ENCODE peak calls at places on chromosomes 3 and 15, in four cellular contexts. H is OCI-LY7, A is heart right ventricle, N is ovary. R is an unnamed sample.

GRCh38 chr15:60809375-60809774 is 330.4 kb upstream of the ICE2 start:
- DNase-seq in H (no peak), A (no peak), N (no peak), R (no peak)

GRCh38 chr15:99212401-99212800 is 37.0 kb downstream of the TTC23 start:
- DNase-seq in H (no peak), A (peak), N (no peak), R (no peak)

GRCh38 chr15:92056875-92057274 is 203.4 kb downstream of the SLCO3A1 start:
- DNase-seq in H (no peak), A (no peak), N (no peak), R (no peak)

GRCh38 chr3:130316164-130316563 is 29.3 kb upstream of the COL6A5 start:
- DNase-seq in H (no peak), A (peak), N (no peak), R (no peak)

GRCh38 chr3:189369636-189370035 is 197.9 kb downstream of the TPRG1 start:
- DNase-seq in H (no peak), A (no peak), N (no peak), R (no peak)

GRCh38 chr3:65951836-65952505 is 86.7 kb downstream of the MAGI1 start:
- DNase-seq in H (no peak), A (no peak), N (no peak), R (no peak)

GRCh38 chr3:31035681-31036080 is 141.2 kb upstream of the GADL1 start:
- DNase-seq in H (no peak), A (no peak), N (no peak), R (no peak)

GRCh38 chr3:156681003-156681402 is 6.6 kb downstream of the TIPARP start:
- DNase-seq in H (no peak), A (peak), N (no peak), R (peak)

GRCh38 chr3:145017959-145018358 is 1046.3 kb downstream of the DIPK2A start:
- DNase-seq in H (no peak), A (no peak), N (no peak), R (no peak)

GRCh38 chr3:150469031-150469930 is 61.2 kb downstream of the TSC22D2 start:
- DNase-seq in H (no peak), A (peak), N (peak), R (no peak)

GRCh38 chr3:184737641-184738518 is 26.0 kb upstream of the MAGEF1 start:
- DNase-seq in H (no peak), A (no peak), N (peak), R (no peak)

GRCh38 chr3:111605016-111605415 is 9.9 kb upstream of the ZBED2 start:
- DNase-seq in H (no peak), A (no peak), N (no peak), R (no peak)

GRCh38 chr3:158097571-158098553 is 8.4 kb downstream of the SHOX2 start:
- DNase-seq in H (peak), A (no peak), N (no peak), R (peak)

GRCh38 chr3:159322322-159322939 is 520.6 kb downstream of the MFSD1 start:
- DNase-seq in H (peak), A (no peak), N (no peak), R (peak)

GRCh38 chr15:60346653-60347052 is 51.1 kb downstream of the ANXA2 start:
- DNase-seq in H (no peak), A (no peak), N (no peak), R (no peak)

GRCh38 chr3:151918253-151919029 is 45.0 kb downstream of the SUCNR1 start:
- DNase-seq in H (peak), A (no peak), N (no peak), R (peak)

GRCh38 chr15:96314508-96314907 is 16.0 kb upstream of the NR2F2 start:
- DNase-seq in H (no peak), A (no peak), N (no peak), R (no peak)

GRCh38 chr3:13282528-13282985 is 137.6 kb downstream of the NUP210 start:
- DNase-seq in H (no peak), A (no peak), N (no peak), R (no peak)

DNA sequence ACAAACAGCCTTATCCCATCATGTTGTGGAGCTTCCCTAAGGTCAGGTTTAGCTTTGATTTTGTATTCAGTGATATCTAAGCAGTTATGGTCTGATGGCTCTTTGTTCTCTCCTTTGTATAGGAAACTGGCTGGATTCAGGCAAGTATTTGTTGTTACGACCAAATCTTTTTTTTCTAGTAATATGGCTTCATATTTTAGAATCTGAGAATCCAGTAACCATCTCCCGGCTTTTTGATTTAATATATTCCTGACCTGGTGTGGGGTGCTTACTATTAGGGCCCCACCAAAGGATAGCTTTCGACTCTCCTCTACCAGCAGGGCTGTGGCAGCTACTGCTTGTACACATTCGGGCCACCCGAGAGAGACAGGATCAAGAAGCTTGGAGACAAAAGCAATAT is 23.0 kb downstream of the ARL8B start:
- DNase-seq in H (no peak), A (no peak), N (no peak), R (no peak)
- H3K4me3 ChIP-seq in H (no peak), A (no peak), N (no peak), R (no peak)

GRCh38 chr15:67105065-67105951 is 39.9 kb downstream of the SMAD3 start:
- DNase-seq in H (no peak), A (no peak), N (peak), R (no peak)
- TF ChIP-seq CTCF in H (no peak), A (no peak), N (no peak), R (no peak)

GRCh38 chr15:63893866-63894661 is 60.3 kb upstream of the HERC1 start:
- DNase-seq in H (no peak), A (no peak), N (no peak), R (no peak)
- H3K4me3 ChIP-seq in H (no peak), A (no peak), N (no peak), R (no peak)

GRCh38 chr3:170062769-170063168 is 25.0 kb downstream of the GPR160 start:
- DNase-seq in H (no peak), A (no peak), N (no peak), R (no peak)
- TF ChIP-seq CTCF in H (peak), A (no peak), N (no peak), R (peak)

GRCh38 chr15:74364936-74365618 is 2.4 kb downstream of the CYP11A1 start:
- DNase-seq in H (no peak), A (no peak), N (no peak), R (no peak)
- H3K4me3 ChIP-seq in H (no peak), A (peak), N (peak), R (no peak)

GRCh38 chr15:58522391-58522790 is 90.6 kb downstream of the LIPC start:
- DNase-seq in H (no peak), A (no peak), N (no peak), R (no peak)

GRCh38 chr15:58524247-58524646 is 92.5 kb downstream of the LIPC start:
- DNase-seq in H (no peak), A (no peak), N (no peak), R (no peak)

GRCh38 chr15:58522865-58523264 is 91.1 kb downstream of the LIPC start:
- DNase-seq in H (no peak), A (no peak), N (no peak), R (no peak)

GRCh38 chr15:58521293-58521991 is 89.7 kb downstream of the LIPC start:
- DNase-seq in H (no peak), A (peak), N (peak), R (peak)

GRCh38 chr15:58523634-58524033 is 91.8 kb downstream of the LIPC start:
- DNase-seq in H (no peak), A (no peak), N (peak), R (no peak)
- TF ChIP-seq CTCF in H (no peak), A (no peak), N (no peak), R (no peak)

R was measured in GM12865.